ENCODE peak calls at places on chromosomes 13 and 19, in four cellular contexts. K is DMS 273 treated with DMSO at 0.1 percent for 48 hours, Z is mucosa of descending colon, R is LHCN-M2. Y is an unnamed sample.

GRCh38 chr13:51453308-51453958 is 597 bp upstream of the INTS6 start:
- DNase-seq in Z (peak), K (no peak), R (no peak), Y (peak)

GRCh38 chr19:50510121-50510670 is 795 bp downstream of the JOSD2 start:
- DNase-seq in K (no peak), R (no peak), Z (peak), Y (no peak)

GRCh38 chr13:100544866-100545683 is 43.5 kb downstream of the GGACT start:
- DNase-seq in K (no peak), R (no peak), Z (no peak), Y (peak)

GRCh38 chr13:40189885-40190655 is 476.4 kb downstream of the FOXO1 start:
- DNase-seq in K (no peak), R (peak), Z (no peak), Y (no peak)

GRCh38 chr13:83691966-83692365 is 190.3 kb downstream of the SLITRK1 start:
- DNase-seq in K (no peak), R (peak), Z (no peak), Y (no peak)

GRCh38 chr13:64936879-64937278 is 2293.3 kb downstream of the PCDH9 start:
- DNase-seq in Z (no peak), K (no peak), R (no peak), Y (no peak)

GRCh38 chr13:24183741-24184182 is 23.2 kb downstream of the SPATA13 start:
- DNase-seq in Z (no peak), R (no peak), K (no peak), Y (no peak)

GRCh38 chr13:112720251-112720650 is 30.4 kb downstream of the ATP11A start:
- DNase-seq in Z (no peak), R (no peak), K (no peak), Y (no peak)

GRCh38 chr19:18309525-18310064 is 13.3 kb downstream of the LSM4 start:
- DNase-seq in R (no peak), K (no peak), Z (peak), Y (no peak)

GRCh38 chr19:51479531-51480331 is 1.4 kb downstream of the CEACAM18 start:
- DNase-seq in R (no peak), Z (no peak), K (no peak), Y (no peak)

GRCh38 chr19:45173816-45174215 is 4.2 kb downstream of the TRAPPC6A start:
- DNase-seq in Z (no peak), K (no peak), R (peak), Y (no peak)

GRCh38 chr19:34232566-34233481 is 21.5 kb upstream of the GARRE1 start:
- DNase-seq in K (no peak), Z (no peak), R (peak), Y (no peak)

GRCh38 chr19:17376935-17377600 is at the start of gene PLVAP:
- DNase-seq in K (no peak), R (no peak), Z (no peak), Y (no peak)

GRCh38 chr19:29909545-29909944 is 32.5 kb upstream of the URI1 start:
- DNase-seq in K (no peak), Z (no peak), R (no peak), Y (no peak)

GRCh38 chr19:51726049-51726448 is 2.3 kb upstream of the HAS1 start:
- DNase-seq in R (peak), K (no peak), Z (peak), Y (no peak)

GRCh38 chr19:43779147-43779819 is 1.5 kb downstream of the KCNN4 start:
- DNase-seq in Z (peak), K (no peak), R (no peak), Y (no peak)

GRCh38 chr13:59710995-59711701 is 452.6 kb downstream of the DIAPH3 start:
- DNase-seq in K (no peak), Z (no peak), R (no peak), Y (no peak)

GRCh38 chr19:49363265-49364082 is at the start of gene DKKL1:
- DNase-seq in R (peak), K (peak), Z (peak), Y (peak)

GRCh38 chr19:33464010-33464732 is 57.4 kb downstream of the PEPD start:
- DNase-seq in Z (no peak), K (no peak), R (no peak), Y (no peak)

GRCh38 chr13:93145199-93145598 is 81.4 kb upstream of the GPC6 start:
- DNase-seq in K (no peak), R (no peak), Z (no peak), Y (no peak)

GRCh38 chr13:33730147-33730546 is 87.8 kb upstream of the RFC3 start:
- DNase-seq in Z (no peak), R (no peak), K (no peak), Y (no peak)

GRCh38 chr19:10998045-10998533 is 37.3 kb downstream of the SMARCA4 start:
- DNase-seq in R (peak), K (no peak), Z (no peak), Y (no peak)

GRCh38 chr13:110915874-110916670 is 1.2 kb upstream of the ANKRD10 start:
- DNase-seq in R (peak), Z (no peak), K (no peak), Y (no peak)